ENCODE peak calls at places on chromosomes 7 and 10, in nine cellular contexts. One of them, this sample, is unnamed.

GRCh38 chr7:74223711-74224510 is 14.1 kb downstream of the LAT2 start:
- DNase-seq in fibroblast of the aortic adventitia: no peak
- DNase-seq in activated CD8-positive, alpha-beta T cell treated with anti-CD3 and anti-CD28 coated beads for 36 hours: no peak
- DNase-seq in fibroblast of the conjunctiva: no peak
- DNase-seq in CD4-positive, CD25-positive, alpha-beta regulatory T cell: no peak
- DNase-seq in T follicular helper cell: no peak
- DNase-seq in iris pigment epithelial cell: no peak
- DNase-seq in stimulated activated naive B cell treated with anti-CD40 and anti-IgM and Interleukin-4, amounts not matched to agents 10 μg/mL and 1 μg/mL and 100 μg/mL, for 72 hours: no peak
- DNase-seq in retina: no peak
- DNase-seq in this sample: no peak

GRCh38 chr10:36492590-36493510 is 632.5 kb upstream of the ANKRD30A start:
- DNase-seq in fibroblast of the aortic adventitia: peak; percentile 83
- DNase-seq in activated CD8-positive, alpha-beta T cell treated with anti-CD3 and anti-CD28 coated beads for 36 hours: no peak
- DNase-seq in fibroblast of the conjunctiva: peak; percentile 22
- DNase-seq in CD4-positive, CD25-positive, alpha-beta regulatory T cell: no peak
- DNase-seq in T follicular helper cell: no peak
- DNase-seq in iris pigment epithelial cell: peak; percentile 67
- DNase-seq in stimulated activated naive B cell treated with anti-CD40 and anti-IgM and Interleukin-4, amounts not matched to agents 10 μg/mL and 1 μg/mL and 100 μg/mL, for 72 hours: no peak
- DNase-seq in retina: no peak
- DNase-seq in this sample: peak; percentile 70

GRCh38 chr10:14879055-14879800 is 562 bp downstream of the SUV39H2 start:
- DNase-seq in fibroblast of the aortic adventitia: peak; percentile 11
- DNase-seq in activated CD8-positive, alpha-beta T cell treated with anti-CD3 and anti-CD28 coated beads for 36 hours: peak; percentile 54
- DNase-seq in fibroblast of the conjunctiva: no peak
- DNase-seq in CD4-positive, CD25-positive, alpha-beta regulatory T cell: peak; percentile 33
- DNase-seq in T follicular helper cell: peak; percentile 14
- DNase-seq in iris pigment epithelial cell: no peak
- DNase-seq in stimulated activated naive B cell treated with anti-CD40 and anti-IgM and Interleukin-4, amounts not matched to agents 10 μg/mL and 1 μg/mL and 100 μg/mL, for 72 hours: peak; percentile 13
- DNase-seq in retina: no peak
- DNase-seq in this sample: peak; percentile 23

GRCh38 chr7:66910789-66911188 is 10.2 kb upstream of the TMEM248 start:
- DNase-seq in fibroblast of the aortic adventitia: no peak
- DNase-seq in activated CD8-positive, alpha-beta T cell treated with anti-CD3 and anti-CD28 coated beads for 36 hours: no peak
- DNase-seq in fibroblast of the conjunctiva: no peak
- DNase-seq in CD4-positive, CD25-positive, alpha-beta regulatory T cell: no peak
- DNase-seq in T follicular helper cell: no peak
- DNase-seq in iris pigment epithelial cell: no peak
- DNase-seq in stimulated activated naive B cell treated with anti-CD40 and anti-IgM and Interleukin-4, amounts not matched to agents 10 μg/mL and 1 μg/mL and 100 μg/mL, for 72 hours: no peak
- DNase-seq in retina: no peak
- DNase-seq in this sample: no peak

GRCh38 chr7:63073286-63073685 is 925.4 kb upstream of the ZNF722 start:
- DNase-seq in fibroblast of the aortic adventitia: no peak
- DNase-seq in activated CD8-positive, alpha-beta T cell treated with anti-CD3 and anti-CD28 coated beads for 36 hours: no peak
- DNase-seq in fibroblast of the conjunctiva: no peak
- DNase-seq in CD4-positive, CD25-positive, alpha-beta regulatory T cell: no peak
- DNase-seq in T follicular helper cell: no peak
- DNase-seq in iris pigment epithelial cell: no peak
- DNase-seq in stimulated activated naive B cell treated with anti-CD40 and anti-IgM and Interleukin-4, amounts not matched to agents 10 μg/mL and 1 μg/mL and 100 μg/mL, for 72 hours: no peak
- DNase-seq in retina: no peak
- DNase-seq in this sample: no peak

GRCh38 chr10:49113741-49114141 is 1.6 kb downstream of the VSTM4 start:
- DNase-seq in fibroblast of the aortic adventitia: no peak
- DNase-seq in activated CD8-positive, alpha-beta T cell treated with anti-CD3 and anti-CD28 coated beads for 36 hours: no peak
- DNase-seq in fibroblast of the conjunctiva: no peak
- DNase-seq in CD4-positive, CD25-positive, alpha-beta regulatory T cell: no peak
- DNase-seq in T follicular helper cell: no peak
- DNase-seq in iris pigment epithelial cell: no peak
- DNase-seq in stimulated activated naive B cell treated with anti-CD40 and anti-IgM and Interleukin-4, amounts not matched to agents 10 μg/mL and 1 μg/mL and 100 μg/mL, for 72 hours: no peak
- DNase-seq in retina: no peak
- DNase-seq in this sample: no peak

GRCh38 chr7:135946289-135947055 is 30.7 kb downstream of the MTPN start:
- DNase-seq in fibroblast of the aortic adventitia: no peak
- DNase-seq in activated CD8-positive, alpha-beta T cell treated with anti-CD3 and anti-CD28 coated beads for 36 hours: no peak
- DNase-seq in fibroblast of the conjunctiva: no peak
- DNase-seq in CD4-positive, CD25-positive, alpha-beta regulatory T cell: no peak
- DNase-seq in T follicular helper cell: no peak
- DNase-seq in iris pigment epithelial cell: no peak
- DNase-seq in stimulated activated naive B cell treated with anti-CD40 and anti-IgM and Interleukin-4, amounts not matched to agents 10 μg/mL and 1 μg/mL and 100 μg/mL, for 72 hours: no peak
- DNase-seq in retina: no peak
- DNase-seq in this sample: no peak

GRCh38 chr7:151699147-151699546 is 177.8 kb downstream of the PRKAG2 start:
- DNase-seq in fibroblast of the aortic adventitia: peak; percentile 70
- DNase-seq in activated CD8-positive, alpha-beta T cell treated with anti-CD3 and anti-CD28 coated beads for 36 hours: no peak
- DNase-seq in fibroblast of the conjunctiva: peak; percentile 82
- DNase-seq in CD4-positive, CD25-positive, alpha-beta regulatory T cell: no peak
- DNase-seq in T follicular helper cell: no peak
- DNase-seq in iris pigment epithelial cell: peak; percentile 100
- DNase-seq in stimulated activated naive B cell treated with anti-CD40 and anti-IgM and Interleukin-4, amounts not matched to agents 10 μg/mL and 1 μg/mL and 100 μg/mL, for 72 hours: no peak
- DNase-seq in retina: no peak
- DNase-seq in this sample: no peak

GRCh38 chr10:58704226-58705200 is 191.8 kb downstream of the BICC1 start:
- DNase-seq in fibroblast of the aortic adventitia: peak; percentile 86
- DNase-seq in activated CD8-positive, alpha-beta T cell treated with anti-CD3 and anti-CD28 coated beads for 36 hours: no peak
- DNase-seq in fibroblast of the conjunctiva: peak; percentile 41
- DNase-seq in CD4-positive, CD25-positive, alpha-beta regulatory T cell: no peak
- DNase-seq in T follicular helper cell: no peak
- DNase-seq in iris pigment epithelial cell: peak; percentile 84
- DNase-seq in stimulated activated naive B cell treated with anti-CD40 and anti-IgM and Interleukin-4, amounts not matched to agents 10 μg/mL and 1 μg/mL and 100 μg/mL, for 72 hours: no peak
- DNase-seq in retina: no peak
- DNase-seq in this sample: peak; percentile 37

GRCh38 chr7:28570113-28570969 is 158.0 kb downstream of the CREB5 start:
- DNase-seq in fibroblast of the aortic adventitia: no peak
- DNase-seq in activated CD8-positive, alpha-beta T cell treated with anti-CD3 and anti-CD28 coated beads for 36 hours: no peak
- DNase-seq in fibroblast of the conjunctiva: no peak
- DNase-seq in CD4-positive, CD25-positive, alpha-beta regulatory T cell: no peak
- DNase-seq in T follicular helper cell: no peak
- DNase-seq in iris pigment epithelial cell: no peak
- DNase-seq in stimulated activated naive B cell treated with anti-CD40 and anti-IgM and Interleukin-4, amounts not matched to agents 10 μg/mL and 1 μg/mL and 100 μg/mL, for 72 hours: peak; percentile 35
- DNase-seq in retina: no peak
- DNase-seq in this sample: no peak

GRCh38 chr7:35356495-35356894 is 102.6 kb upstream of the TBX20 start:
- DNase-seq in fibroblast of the aortic adventitia: no peak
- DNase-seq in activated CD8-positive, alpha-beta T cell treated with anti-CD3 and anti-CD28 coated beads for 36 hours: no peak
- DNase-seq in fibroblast of the conjunctiva: no peak
- DNase-seq in CD4-positive, CD25-positive, alpha-beta regulatory T cell: no peak
- DNase-seq in T follicular helper cell: no peak
- DNase-seq in iris pigment epithelial cell: no peak
- DNase-seq in stimulated activated naive B cell treated with anti-CD40 and anti-IgM and Interleukin-4, amounts not matched to agents 10 μg/mL and 1 μg/mL and 100 μg/mL, for 72 hours: no peak
- DNase-seq in retina: no peak
- DNase-seq in this sample: no peak

GRCh38 chr7:121547341-121548092 is 151.4 kb upstream of the FAM3C start:
- DNase-seq in fibroblast of the aortic adventitia: peak; percentile 87
- DNase-seq in activated CD8-positive, alpha-beta T cell treated with anti-CD3 and anti-CD28 coated beads for 36 hours: no peak
- DNase-seq in fibroblast of the conjunctiva: peak; percentile 67
- DNase-seq in CD4-positive, CD25-positive, alpha-beta regulatory T cell: no peak
- DNase-seq in T follicular helper cell: no peak
- DNase-seq in iris pigment epithelial cell: peak; percentile 77
- DNase-seq in stimulated activated naive B cell treated with anti-CD40 and anti-IgM and Interleukin-4, amounts not matched to agents 10 μg/mL and 1 μg/mL and 100 μg/mL, for 72 hours: no peak
- DNase-seq in retina: no peak
- DNase-seq in this sample: peak; percentile 70

GRCh38 chr7:17166824-17167379 is 131.6 kb upstream of the AHR start:
- DNase-seq in fibroblast of the aortic adventitia: no peak
- DNase-seq in activated CD8-positive, alpha-beta T cell treated with anti-CD3 and anti-CD28 coated beads for 36 hours: no peak
- DNase-seq in fibroblast of the conjunctiva: no peak
- DNase-seq in CD4-positive, CD25-positive, alpha-beta regulatory T cell: no peak
- DNase-seq in T follicular helper cell: no peak
- DNase-seq in iris pigment epithelial cell: no peak
- DNase-seq in stimulated activated naive B cell treated with anti-CD40 and anti-IgM and Interleukin-4, amounts not matched to agents 10 μg/mL and 1 μg/mL and 100 μg/mL, for 72 hours: no peak
- DNase-seq in retina: no peak
- DNase-seq in this sample: no peak

GRCh38 chr10:6128591-6129383 is 40.0 kb downstream of the RBM17 start:
- DNase-seq in fibroblast of the aortic adventitia: peak; percentile 29
- DNase-seq in activated CD8-positive, alpha-beta T cell treated with anti-CD3 and anti-CD28 coated beads for 36 hours: no peak
- DNase-seq in fibroblast of the conjunctiva: no peak
- DNase-seq in CD4-positive, CD25-positive, alpha-beta regulatory T cell: no peak
- DNase-seq in T follicular helper cell: no peak
- DNase-seq in iris pigment epithelial cell: peak; percentile 78
- DNase-seq in stimulated activated naive B cell treated with anti-CD40 and anti-IgM and Interleukin-4, amounts not matched to agents 10 μg/mL and 1 μg/mL and 100 μg/mL, for 72 hours: no peak
- DNase-seq in retina: no peak
- DNase-seq in this sample: peak; percentile 86

GRCh38 chr7:108062250-108063014 is 59.5 kb upstream of the LAMB1 start:
- DNase-seq in fibroblast of the aortic adventitia: no peak
- DNase-seq in activated CD8-positive, alpha-beta T cell treated with anti-CD3 and anti-CD28 coated beads for 36 hours: no peak
- DNase-seq in fibroblast of the conjunctiva: no peak
- DNase-seq in CD4-positive, CD25-positive, alpha-beta regulatory T cell: no peak
- DNase-seq in T follicular helper cell: no peak
- DNase-seq in iris pigment epithelial cell: peak; percentile 68
- DNase-seq in stimulated activated naive B cell treated with anti-CD40 and anti-IgM and Interleukin-4, amounts not matched to agents 10 μg/mL and 1 μg/mL and 100 μg/mL, for 72 hours: no peak
- DNase-seq in retina: no peak
- DNase-seq in this sample: peak; percentile 81

GRCh38 chr7:33854951-33855350 is 50.4 kb upstream of the BMPER start:
- DNase-seq in fibroblast of the aortic adventitia: peak; percentile 61
- DNase-seq in activated CD8-positive, alpha-beta T cell treated with anti-CD3 and anti-CD28 coated beads for 36 hours: no peak
- DNase-seq in fibroblast of the conjunctiva: no peak
- DNase-seq in CD4-positive, CD25-positive, alpha-beta regulatory T cell: no peak
- DNase-seq in T follicular helper cell: no peak
- DNase-seq in iris pigment epithelial cell: peak; percentile 78
- DNase-seq in stimulated activated naive B cell treated with anti-CD40 and anti-IgM and Interleukin-4, amounts not matched to agents 10 μg/mL and 1 μg/mL and 100 μg/mL, for 72 hours: no peak
- DNase-seq in retina: no peak
- DNase-seq in this sample: no peak

GRCh38 chr7:95917622-95918021 is 145.3 kb downstream of the DYNC1I1 start:
- DNase-seq in fibroblast of the aortic adventitia: no peak
- DNase-seq in activated CD8-positive, alpha-beta T cell treated with anti-CD3 and anti-CD28 coated beads for 36 hours: no peak
- DNase-seq in fibroblast of the conjunctiva: no peak
- DNase-seq in CD4-positive, CD25-positive, alpha-beta regulatory T cell: no peak
- DNase-seq in T follicular helper cell: no peak
- DNase-seq in iris pigment epithelial cell: no peak
- DNase-seq in stimulated activated naive B cell treated with anti-CD40 and anti-IgM and Interleukin-4, amounts not matched to agents 10 μg/mL and 1 μg/mL and 100 μg/mL, for 72 hours: no peak
- DNase-seq in retina: no peak
- DNase-seq in this sample: no peak

GRCh38 chr10:60021324-60021723 is 115.0 kb upstream of the CCDC6 start:
- DNase-seq in fibroblast of the aortic adventitia: no peak
- DNase-seq in activated CD8-positive, alpha-beta T cell treated with anti-CD3 and anti-CD28 coated beads for 36 hours: no peak
- DNase-seq in fibroblast of the conjunctiva: no peak
- DNase-seq in CD4-positive, CD25-positive, alpha-beta regulatory T cell: no peak
- DNase-seq in T follicular helper cell: no peak
- DNase-seq in iris pigment epithelial cell: no peak
- DNase-seq in stimulated activated naive B cell treated with anti-CD40 and anti-IgM and Interleukin-4, amounts not matched to agents 10 μg/mL and 1 μg/mL and 100 μg/mL, for 72 hours: no peak
- DNase-seq in retina: no peak
- DNase-seq in this sample: no peak

GRCh38 chr10:103843854-103844567 is 11.4 kb downstream of the SH3PXD2A start:
- DNase-seq in fibroblast of the aortic adventitia: peak; percentile 91
- DNase-seq in activated CD8-positive, alpha-beta T cell treated with anti-CD3 and anti-CD28 coated beads for 36 hours: no peak
- DNase-seq in fibroblast of the conjunctiva: peak; percentile 67
- DNase-seq in CD4-positive, CD25-positive, alpha-beta regulatory T cell: no peak
- DNase-seq in T follicular helper cell: no peak
- DNase-seq in iris pigment epithelial cell: no peak
- DNase-seq in stimulated activated naive B cell treated with anti-CD40 and anti-IgM and Interleukin-4, amounts not matched to agents 10 μg/mL and 1 μg/mL and 100 μg/mL, for 72 hours: no peak
- DNase-seq in retina: no peak
- DNase-seq in this sample: no peak

GRCh38 chr10:98257961-98258360 is 10.0 kb downstream of the LOXL4 start:
- DNase-seq in fibroblast of the aortic adventitia: no peak
- DNase-seq in activated CD8-positive, alpha-beta T cell treated with anti-CD3 and anti-CD28 coated beads for 36 hours: no peak
- DNase-seq in fibroblast of the conjunctiva: no peak
- DNase-seq in CD4-positive, CD25-positive, alpha-beta regulatory T cell: no peak
- DNase-seq in T follicular helper cell: no peak
- DNase-seq in iris pigment epithelial cell: no peak
- DNase-seq in stimulated activated naive B cell treated with anti-CD40 and anti-IgM and Interleukin-4, amounts not matched to agents 10 μg/mL and 1 μg/mL and 100 μg/mL, for 72 hours: no peak
- DNase-seq in retina: no peak
- DNase-seq in this sample: no peak

GRCh38 chr7:19558527-19558926 is 150.3 kb downstream of the POLR1F start:
- DNase-seq in fibroblast of the aortic adventitia: peak; percentile 11
- DNase-seq in activated CD8-positive, alpha-beta T cell treated with anti-CD3 and anti-CD28 coated beads for 36 hours: no peak
- DNase-seq in fibroblast of the conjunctiva: no peak
- DNase-seq in CD4-positive, CD25-positive, alpha-beta regulatory T cell: no peak
- DNase-seq in T follicular helper cell: no peak
- DNase-seq in iris pigment epithelial cell: peak; percentile 93
- DNase-seq in stimulated activated naive B cell treated with anti-CD40 and anti-IgM and Interleukin-4, amounts not matched to agents 10 μg/mL and 1 μg/mL and 100 μg/mL, for 72 hours: no peak
- DNase-seq in retina: no peak
- DNase-seq in this sample: no peak

GRCh38 chr10:845526-845925 is 86.0 kb downstream of the LARP4B start:
- DNase-seq in fibroblast of the aortic adventitia: peak; percentile 9
- DNase-seq in activated CD8-positive, alpha-beta T cell treated with anti-CD3 and anti-CD28 coated beads for 36 hours: no peak
- DNase-seq in fibroblast of the conjunctiva: no peak
- DNase-seq in CD4-positive, CD25-positive, alpha-beta regulatory T cell: no peak
- DNase-seq in T follicular helper cell: no peak
- DNase-seq in iris pigment epithelial cell: no peak
- DNase-seq in stimulated activated naive B cell treated with anti-CD40 and anti-IgM and Interleukin-4, amounts not matched to agents 10 μg/mL and 1 μg/mL and 100 μg/mL, for 72 hours: no peak
- DNase-seq in retina: no peak
- DNase-seq in this sample: no peak

GRCh38 chr10:7300327-7300726 is 110.5 kb downstream of the SFMBT2 start:
- DNase-seq in fibroblast of the aortic adventitia: no peak
- DNase-seq in activated CD8-positive, alpha-beta T cell treated with anti-CD3 and anti-CD28 coated beads for 36 hours: peak; percentile 38
- DNase-seq in fibroblast of the conjunctiva: no peak
- DNase-seq in CD4-positive, CD25-positive, alpha-beta regulatory T cell: no peak
- DNase-seq in T follicular helper cell: no peak
- DNase-seq in iris pigment epithelial cell: no peak
- DNase-seq in stimulated activated naive B cell treated with anti-CD40 and anti-IgM and Interleukin-4, amounts not matched to agents 10 μg/mL and 1 μg/mL and 100 μg/mL, for 72 hours: no peak
- DNase-seq in retina: no peak
- DNase-seq in this sample: no peak

GRCh38 chr7:23261843-23262452 is 15.4 kb downstream of the GPNMB start:
- DNase-seq in fibroblast of the aortic adventitia: peak; percentile 67
- DNase-seq in activated CD8-positive, alpha-beta T cell treated with anti-CD3 and anti-CD28 coated beads for 36 hours: peak; percentile 73
- DNase-seq in fibroblast of the conjunctiva: peak; percentile 56
- DNase-seq in CD4-positive, CD25-positive, alpha-beta regulatory T cell: peak; percentile 21
- DNase-seq in T follicular helper cell: peak; percentile 37
- DNase-seq in iris pigment epithelial cell: peak; percentile 67
- DNase-seq in stimulated activated naive B cell treated with anti-CD40 and anti-IgM and Interleukin-4, amounts not matched to agents 10 μg/mL and 1 μg/mL and 100 μg/mL, for 72 hours: peak; percentile 18
- DNase-seq in retina: no peak
- DNase-seq in this sample: peak; percentile 51

GRCh38 chr7:50264908-50265307 is 39.6 kb upstream of the IKZF1 start:
- DNase-seq in fibroblast of the aortic adventitia: no peak
- DNase-seq in activated CD8-positive, alpha-beta T cell treated with anti-CD3 and anti-CD28 coated beads for 36 hours: peak; percentile 72
- DNase-seq in fibroblast of the conjunctiva: no peak
- DNase-seq in CD4-positive, CD25-positive, alpha-beta regulatory T cell: peak; percentile 20
- DNase-seq in T follicular helper cell: no peak
- DNase-seq in iris pigment epithelial cell: no peak
- DNase-seq in stimulated activated naive B cell treated with anti-CD40 and anti-IgM and Interleukin-4, amounts not matched to agents 10 μg/mL and 1 μg/mL and 100 μg/mL, for 72 hours: no peak
- DNase-seq in retina: no peak
- DNase-seq in this sample: peak; percentile 3

GRCh38 chr10:12719365-12719764 is 282.1 kb downstream of the CCDC3 start:
- DNase-seq in fibroblast of the aortic adventitia: peak; percentile 81
- DNase-seq in activated CD8-positive, alpha-beta T cell treated with anti-CD3 and anti-CD28 coated beads for 36 hours: no peak
- DNase-seq in fibroblast of the conjunctiva: no peak
- DNase-seq in CD4-positive, CD25-positive, alpha-beta regulatory T cell: no peak
- DNase-seq in T follicular helper cell: no peak
- DNase-seq in iris pigment epithelial cell: peak; percentile 53
- DNase-seq in stimulated activated naive B cell treated with anti-CD40 and anti-IgM and Interleukin-4, amounts not matched to agents 10 μg/mL and 1 μg/mL and 100 μg/mL, for 72 hours: no peak
- DNase-seq in retina: no peak
- DNase-seq in this sample: peak; percentile 91